ENCODE peak calls at places on chromosomes 12 and 14, in ten cellular contexts. One of them, this sample, is unnamed.

GRCh38 chr12:99910342-99910741 is 74.4 kb downstream of the ANKS1B start:
- DNase-seq in ovary: no peak
- DNase-seq in heart left ventricle: no peak
- DNase-seq in A549: no peak
- DNase-seq in sigmoid colon: no peak
- DNase-seq in K562: no peak
- DNase-seq in upper lobe of left lung: no peak
- DNase-seq in stomach: no peak
- DNase-seq in prostate gland: no peak
- DNase-seq in adrenal gland: no peak
- DNase-seq in this sample: no peak

GRCh38 chr14:100653409-100653808 is 66.2 kb upstream of the BEGAIN start:
- DNase-seq in ovary: peak; percentile 14
- DNase-seq in heart left ventricle: no peak
- DNase-seq in A549: no peak
- DNase-seq in sigmoid colon: no peak
- DNase-seq in K562: peak; percentile 64
- DNase-seq in upper lobe of left lung: no peak
- DNase-seq in stomach: no peak
- DNase-seq in prostate gland: no peak
- DNase-seq in adrenal gland: no peak
- DNase-seq in this sample: no peak

GRCh38 chr12:46453428-46453827 is 80.9 kb upstream of the SLC38A2 start:
- DNase-seq in ovary: no peak
- DNase-seq in heart left ventricle: no peak
- DNase-seq in A549: no peak
- DNase-seq in sigmoid colon: no peak
- DNase-seq in K562: no peak
- DNase-seq in upper lobe of left lung: no peak
- DNase-seq in stomach: no peak
- DNase-seq in prostate gland: no peak
- DNase-seq in adrenal gland: no peak
- DNase-seq in this sample: no peak

GRCh38 chr14:20661197-20661596 is 19.7 kb upstream of the OR6S1 start:
- DNase-seq in ovary: no peak
- DNase-seq in heart left ventricle: no peak
- DNase-seq in A549: no peak
- DNase-seq in sigmoid colon: no peak
- DNase-seq in K562: no peak
- DNase-seq in upper lobe of left lung: no peak
- DNase-seq in stomach: no peak
- DNase-seq in prostate gland: no peak
- DNase-seq in adrenal gland: no peak
- DNase-seq in this sample: no peak

GRCh38 chr12:64826234-64826633 is 1.8 kb downstream of the TBC1D30 start:
- DNase-seq in ovary: peak; percentile 59
- DNase-seq in heart left ventricle: peak; percentile 60
- DNase-seq in A549: no peak
- DNase-seq in sigmoid colon: no peak
- DNase-seq in K562: peak; percentile 25
- DNase-seq in upper lobe of left lung: no peak
- DNase-seq in stomach: peak; percentile 81
- DNase-seq in prostate gland: peak; percentile 36
- DNase-seq in adrenal gland: peak; percentile 78
- DNase-seq in this sample: peak; percentile 64

GRCh38 chr12:71174146-71174545 is 16.3 kb upstream of the TSPAN8 start:
- DNase-seq in ovary: no peak
- DNase-seq in heart left ventricle: no peak
- DNase-seq in A549: no peak
- DNase-seq in sigmoid colon: no peak
- DNase-seq in K562: no peak
- DNase-seq in upper lobe of left lung: no peak
- DNase-seq in stomach: no peak
- DNase-seq in prostate gland: no peak
- DNase-seq in adrenal gland: no peak
- DNase-seq in this sample: no peak

GRCh38 chr12:65649126-65649525 is 175.2 kb upstream of the HMGA2 start:
- DNase-seq in ovary: no peak
- DNase-seq in heart left ventricle: no peak
- DNase-seq in A549: peak; percentile 72
- DNase-seq in sigmoid colon: no peak
- DNase-seq in K562: no peak
- DNase-seq in upper lobe of left lung: no peak
- DNase-seq in stomach: no peak
- DNase-seq in prostate gland: peak; percentile 28
- DNase-seq in adrenal gland: peak; percentile 31
- DNase-seq in this sample: peak; percentile 19

GRCh38 chr12:27142102-27142721 is 59.8 kb upstream of the C12orf71 start:
- DNase-seq in ovary: peak; percentile 57
- DNase-seq in heart left ventricle: peak; percentile 47
- DNase-seq in A549: peak; percentile 73
- DNase-seq in sigmoid colon: peak; percentile 79
- DNase-seq in K562: peak; percentile 67
- DNase-seq in upper lobe of left lung: no peak
- DNase-seq in stomach: peak; percentile 68
- DNase-seq in prostate gland: peak; percentile 55
- DNase-seq in adrenal gland: peak; percentile 73
- DNase-seq in this sample: peak; percentile 57

DNA sequence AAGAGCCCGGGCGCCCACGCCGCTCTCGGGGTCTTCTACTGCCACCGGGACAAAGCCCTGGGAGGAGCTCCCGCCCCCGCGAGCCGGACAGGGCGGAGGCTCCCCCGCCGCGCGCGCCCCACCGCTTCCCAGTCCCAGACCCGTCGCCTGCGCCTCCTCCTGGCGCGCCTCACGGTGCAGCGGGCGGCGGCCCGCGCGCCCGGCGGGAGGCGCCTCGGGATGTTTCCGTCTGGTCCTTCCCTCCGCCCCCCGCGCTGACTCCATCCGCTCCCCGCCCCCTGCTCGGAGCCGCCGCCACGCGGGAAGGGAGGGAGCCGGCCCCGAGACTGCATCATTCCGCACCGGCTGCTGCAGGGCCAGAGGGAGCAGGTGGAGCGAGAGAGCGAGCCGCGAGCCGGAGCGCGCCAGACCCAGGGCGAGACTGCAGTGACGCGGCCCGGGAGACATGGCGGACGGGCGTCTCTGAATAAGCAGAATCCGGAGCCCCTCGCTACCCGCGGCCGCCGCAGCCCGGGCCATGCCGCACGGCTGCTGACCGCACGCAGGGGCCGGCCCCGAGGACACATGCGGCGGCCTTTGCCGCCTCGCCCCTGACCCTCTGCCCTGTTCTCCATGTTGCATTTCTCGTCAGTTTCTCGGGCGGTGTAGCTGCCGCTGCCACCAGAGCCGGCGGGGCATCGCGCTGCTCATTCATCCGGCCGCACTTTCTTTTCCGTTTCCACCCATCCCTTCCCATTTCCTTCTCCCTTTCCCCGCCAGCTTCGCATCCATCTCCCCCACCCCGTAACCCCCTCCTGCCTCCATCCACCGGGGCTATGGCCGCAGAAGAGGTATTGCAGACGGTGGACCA is at the start of gene BICD1:
- DNase-seq in ovary: peak; percentile 94
- DNase-seq in heart left ventricle: peak; percentile 93
- DNase-seq in A549: peak; percentile 75
- DNase-seq in sigmoid colon: peak; percentile 95
- DNase-seq in K562: peak; percentile 91
- DNase-seq in upper lobe of left lung: peak; percentile 95
- DNase-seq in stomach: peak; percentile 77
- DNase-seq in prostate gland: peak; percentile 71
- DNase-seq in adrenal gland: peak; percentile 91
- DNase-seq in this sample: peak; percentile 87
- TF ChIP-seq CTCF in ovary: peak; percentile 65
- TF ChIP-seq CTCF in heart left ventricle: peak; percentile 44
- TF ChIP-seq CTCF in A549: peak; percentile 57
- TF ChIP-seq CTCF in sigmoid colon: peak; percentile 38
- TF ChIP-seq CTCF in K562: no peak
- TF ChIP-seq CTCF in upper lobe of left lung: peak; percentile 17
- TF ChIP-seq CTCF in stomach: no peak
- TF ChIP-seq CTCF in prostate gland: no peak
- TF ChIP-seq CTCF in adrenal gland: peak; percentile 28
- TF ChIP-seq CTCF in this sample: peak; percentile 17

GRCh38 chr14:104265918-104266642 is 127.7 kb downstream of the KIF26A start:
- DNase-seq in ovary: no peak
- DNase-seq in heart left ventricle: no peak
- DNase-seq in A549: no peak
- DNase-seq in sigmoid colon: peak; percentile 50
- DNase-seq in K562: no peak
- DNase-seq in upper lobe of left lung: no peak
- DNase-seq in stomach: peak; percentile 9
- DNase-seq in prostate gland: no peak
- DNase-seq in adrenal gland: no peak
- DNase-seq in this sample: no peak

GRCh38 chr14:104267895-104268294 is 129.5 kb downstream of the KIF26A start:
- DNase-seq in ovary: peak; percentile 27
- DNase-seq in heart left ventricle: peak; percentile 11
- DNase-seq in A549: no peak
- DNase-seq in sigmoid colon: no peak
- DNase-seq in K562: no peak
- DNase-seq in upper lobe of left lung: no peak
- DNase-seq in stomach: peak; percentile 15
- DNase-seq in prostate gland: no peak
- DNase-seq in adrenal gland: peak; percentile 3
- DNase-seq in this sample: peak; percentile 41

GRCh38 chr14:104268295-104268694 is 129.9 kb downstream of the KIF26A start:
- DNase-seq in ovary: no peak
- DNase-seq in heart left ventricle: no peak
- DNase-seq in A549: no peak
- DNase-seq in sigmoid colon: no peak
- DNase-seq in K562: no peak
- DNase-seq in upper lobe of left lung: no peak
- DNase-seq in stomach: no peak
- DNase-seq in prostate gland: no peak
- DNase-seq in adrenal gland: no peak
- DNase-seq in this sample: no peak

GRCh38 chr14:104268725-104269436 is 130.5 kb downstream of the KIF26A start:
- DNase-seq in ovary: peak; percentile 17
- DNase-seq in heart left ventricle: peak; percentile 15
- DNase-seq in A549: no peak
- DNase-seq in sigmoid colon: no peak
- DNase-seq in K562: no peak
- DNase-seq in upper lobe of left lung: peak; percentile 56
- DNase-seq in stomach: peak; percentile 24
- DNase-seq in prostate gland: no peak
- DNase-seq in adrenal gland: peak; percentile 4
- DNase-seq in this sample: peak; percentile 4

DNA sequence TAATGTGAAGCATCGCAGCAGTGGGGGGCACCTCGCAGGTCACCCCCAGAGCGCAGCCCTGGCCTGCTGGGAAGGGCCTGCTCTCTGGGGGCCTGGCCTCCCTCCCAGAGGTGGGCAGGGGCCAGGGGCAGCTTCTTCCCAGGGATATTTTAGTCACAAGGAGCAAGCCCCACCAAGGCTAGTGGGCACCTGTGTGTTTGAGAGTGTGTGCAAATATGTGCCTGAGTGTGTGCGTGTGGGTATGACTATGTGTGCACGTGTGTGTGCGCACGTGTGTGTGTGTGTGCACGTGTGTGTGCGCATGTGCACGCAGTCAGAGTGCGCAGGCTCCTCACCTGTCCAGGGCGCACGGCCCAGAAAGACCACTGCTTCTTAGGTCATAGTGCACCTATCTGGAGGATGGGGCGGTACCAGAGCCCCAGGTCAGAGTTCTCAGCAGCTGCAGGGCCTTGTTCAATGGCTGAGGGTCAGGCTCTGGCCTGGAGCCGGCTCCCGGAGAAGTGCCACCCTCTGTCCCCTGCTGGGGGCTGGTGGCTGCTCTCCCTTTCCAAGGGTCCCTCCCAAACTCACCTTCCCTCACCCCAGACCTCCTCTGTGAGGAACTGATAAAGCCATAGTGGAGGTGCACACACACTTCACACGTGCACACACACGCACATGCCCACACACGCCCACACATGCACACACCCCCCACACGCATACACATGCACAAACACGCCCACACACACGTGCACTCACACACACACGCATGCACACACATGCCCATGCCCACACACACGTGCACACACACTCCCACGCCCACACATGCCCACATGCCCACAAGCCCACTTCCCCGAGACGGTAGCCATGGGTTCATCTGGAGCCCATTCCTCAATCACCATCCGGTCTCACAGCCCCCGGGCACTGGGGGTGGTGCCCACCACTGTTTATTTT is 128.5 kb downstream of the KIF26A start:
- DNase-seq in ovary: peak; percentile 12
- DNase-seq in heart left ventricle: peak; percentile 13
- DNase-seq in A549: no peak
- DNase-seq in sigmoid colon: no peak
- DNase-seq in K562: no peak
- DNase-seq in upper lobe of left lung: no peak
- DNase-seq in stomach: peak; percentile 17
- DNase-seq in prostate gland: no peak
- DNase-seq in adrenal gland: peak; percentile 4
- DNase-seq in this sample: no peak
- H3K9me3 ChIP-seq in ovary: no peaks in the 10 kb centered on the region
- H3K9me3 ChIP-seq in heart left ventricle: no peaks in the 10 kb centered on the region
- H3K9me3 ChIP-seq in A549: no peaks in the 10 kb centered on the region
- H3K9me3 ChIP-seq in sigmoid colon: no peaks in the 10 kb centered on the region
- H3K9me3 ChIP-seq in K562: no peaks in the 10 kb centered on the region
- H3K9me3 ChIP-seq in upper lobe of left lung: no peaks in the 10 kb centered on the region
- H3K9me3 ChIP-seq in stomach: no peaks in the 10 kb centered on the region
- H3K9me3 ChIP-seq in prostate gland: no peaks in the 10 kb centered on the region
- H3K9me3 ChIP-seq in adrenal gland: no peaks in the 10 kb centered on the region
- H3K9me3 ChIP-seq in this sample: no peaks in the 10 kb centered on the region

DNA sequence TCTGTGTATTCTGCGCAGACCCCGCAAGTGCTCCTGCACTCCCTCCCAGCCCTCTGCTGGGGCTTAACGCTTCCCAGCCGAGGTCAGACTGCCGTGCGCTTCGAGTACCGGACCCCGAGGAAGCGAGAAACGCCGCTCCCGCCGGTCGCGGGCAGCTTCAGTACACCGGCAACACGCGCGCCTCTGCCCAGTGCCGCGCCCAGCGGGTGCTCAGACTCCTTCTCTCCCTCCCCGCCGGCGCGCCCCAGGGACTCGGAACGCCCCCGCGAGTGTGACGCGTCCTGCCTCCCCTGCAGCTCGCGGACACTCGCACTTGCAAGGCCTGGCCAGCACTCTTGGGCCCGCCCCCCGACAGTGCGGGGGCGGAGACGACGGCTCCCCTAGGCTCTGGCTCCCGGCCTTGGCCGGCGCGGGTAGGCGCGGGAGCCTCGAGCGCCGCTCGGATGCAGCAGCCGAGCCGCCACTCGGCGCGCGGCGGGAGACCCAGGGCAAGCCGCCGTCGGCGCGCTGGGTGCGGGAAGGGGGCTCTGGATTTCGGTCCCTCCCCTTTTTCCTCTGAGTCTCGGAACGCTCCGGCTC is at the start of gene PTGER2:
- DNase-seq in ovary: peak; percentile 85
- DNase-seq in heart left ventricle: peak; percentile 83
- DNase-seq in A549: peak; percentile 40
- DNase-seq in sigmoid colon: peak; percentile 92
- DNase-seq in K562: peak; percentile 71
- DNase-seq in upper lobe of left lung: peak; percentile 97
- DNase-seq in stomach: peak; percentile 93
- DNase-seq in prostate gland: peak; percentile 60
- DNase-seq in adrenal gland: peak; percentile 66
- DNase-seq in this sample: peak; percentile 95
- TF ChIP-seq POLR2A in ovary: no peak
- TF ChIP-seq POLR2A in heart left ventricle: no peak
- TF ChIP-seq POLR2A in A549: no peak
- TF ChIP-seq POLR2A in sigmoid colon: no peak
- TF ChIP-seq POLR2A in K562: no peak
- TF ChIP-seq POLR2A in upper lobe of left lung: peak; percentile 92
- TF ChIP-seq POLR2A in stomach: no peak
- TF ChIP-seq POLR2A in prostate gland: peak; percentile 46
- TF ChIP-seq POLR2A in adrenal gland: no peak
- TF ChIP-seq POLR2A in this sample: peak; percentile 80

DNA sequence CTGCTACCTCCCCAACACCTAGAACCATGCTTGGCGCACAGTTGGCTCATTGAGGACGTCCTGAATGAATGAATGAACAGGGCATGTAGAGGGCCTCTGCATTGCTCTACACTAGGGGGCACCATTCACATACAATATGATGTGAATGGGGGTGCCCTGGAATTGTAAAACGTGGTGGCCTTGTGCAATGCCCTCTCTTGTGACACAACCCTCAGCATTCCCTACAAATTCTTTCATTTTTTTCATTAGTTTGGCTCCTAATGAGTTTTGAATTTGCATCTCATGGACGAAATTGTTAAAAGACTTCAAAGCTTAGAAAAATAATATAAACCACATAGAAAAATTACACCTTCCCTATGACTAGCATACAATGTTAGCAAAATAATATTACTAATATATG is 2.3 kb upstream of the DIO2 start:
- DNase-seq in ovary: no peak
- DNase-seq in heart left ventricle: peak; percentile 24
- DNase-seq in A549: peak; percentile 40
- DNase-seq in sigmoid colon: no peak
- DNase-seq in K562: no peak
- DNase-seq in upper lobe of left lung: no peak
- DNase-seq in stomach: peak; percentile 41
- DNase-seq in prostate gland: no peak
- DNase-seq in adrenal gland: peak; percentile 47
- DNase-seq in this sample: peak; percentile 8
- TF ChIP-seq CTCF in ovary: no peak
- TF ChIP-seq CTCF in heart left ventricle: no peak
- TF ChIP-seq CTCF in A549: peak; percentile 62
- TF ChIP-seq CTCF in sigmoid colon: no peak
- TF ChIP-seq CTCF in K562: peak; percentile 15
- TF ChIP-seq CTCF in upper lobe of left lung: no peak
- TF ChIP-seq CTCF in stomach: peak; percentile 25
- TF ChIP-seq CTCF in prostate gland: no peak
- TF ChIP-seq CTCF in adrenal gland: peak; percentile 40
- TF ChIP-seq CTCF in this sample: peak; percentile 36

This sample was measured in transverse colon.